ENCODE peak calls at places on chromosomes 7 and 10, in four cellular contexts. P is germinal center, R is GM03348, O is H7. V is an unnamed sample.

GRCh38 chr10:17801507-17801906 is 7.6 kb upstream of the MRC1 start:
- DNase-seq in P (no peak), R (no peak), O (no peak), V (no peak)

GRCh38 chr7:36884863-36885262 is 160.6 kb upstream of the AOAH start:
- DNase-seq in P (no peak), R (no peak), O (no peak), V (no peak)

GRCh38 chr7:36109013-36109627 is 43.9 kb upstream of the EEPD1 start:
- DNase-seq in P (no peak), R (no peak), O (no peak), V (no peak)

GRCh38 chr10:125016611-125017202 is 74.8 kb downstream of the ZRANB1 start:
- DNase-seq in P (no peak), R (no peak), O (no peak), V (no peak)

GRCh38 chr7:100674441-100675407 is 1.2 kb downstream of the GNB2 start:
- DNase-seq in P (peak), R (peak), O (peak), V (no peak)

GRCh38 chr7:148567524-148567923 is 23.0 kb upstream of the C7orf33 start:
- DNase-seq in P (no peak), R (no peak), O (no peak), V (no peak)

GRCh38 chr7:98907570-98907969 is 29.2 kb downstream of the TRRAP start:
- DNase-seq in P (no peak), R (no peak), O (peak), V (no peak)

GRCh38 chr10:94042001-94042813 is 48.5 kb downstream of the PLCE1 start:
- DNase-seq in P (peak), R (peak), O (peak), V (no peak)

GRCh38 chr7:74292757-74293576 is 3.8 kb downstream of the CLIP2 start:
- DNase-seq in P (no peak), R (no peak), O (peak), V (no peak)

GRCh38 chr10:16441106-16441850 is 4.5 kb downstream of the PTER start:
- DNase-seq in P (no peak), R (peak), O (no peak), V (no peak)

GRCh38 chr7:78709658-78710057 is 743.8 kb downstream of the MAGI2 start:
- DNase-seq in P (no peak), R (no peak), O (no peak), V (no peak)

GRCh38 chr7:7779888-7780287 is 61.5 kb upstream of the RPA3 start:
- DNase-seq in P (no peak), R (no peak), O (no peak), V (no peak)

GRCh38 chr7:128932862-128933821 is 4.6 kb upstream of the IRF5 start:
- DNase-seq in P (peak), R (no peak), O (peak), V (no peak)

GRCh38 chr10:29590598-29591415 is 44.0 kb downstream of the SVIL start:
- DNase-seq in P (peak), R (peak), O (peak), V (no peak)

GRCh38 chr7:131186816-131187215 is 140.9 kb upstream of the MKLN1 start:
- DNase-seq in P (no peak), R (no peak), O (no peak), V (no peak)

GRCh38 chr7:30925913-30926312 is 14.3 kb downstream of the AQP1 start:
- DNase-seq in P (no peak), R (no peak), O (peak), V (no peak)

GRCh38 chr10:2575460-2575859 is 491.9 kb upstream of the PFKP start:
- DNase-seq in P (no peak), R (no peak), O (peak), V (no peak)

GRCh38 chr7:45407730-45408406 is 166.3 kb upstream of the ADCY1 start:
- DNase-seq in P (no peak), R (no peak), O (peak), V (no peak)

GRCh38 chr10:44752451-44753441 is 158.4 kb upstream of the TMEM72 start:
- DNase-seq in P (no peak), R (peak), O (no peak), V (peak)

GRCh38 chr10:110446954-110447608 is 50.6 kb upstream of the DUSP5 start:
- DNase-seq in P (no peak), R (peak), O (no peak), V (no peak)

GRCh38 chr7:116443101-116443523 is 56.4 kb upstream of the CAV2 start:
- DNase-seq in P (no peak), R (peak), O (no peak), V (no peak)